ENCODE peak calls at places on chromosomes 5 and 9, in five cellular contexts. H, W, G, T and V are unnamed samples.

GRCh38 chr9:80233102-80233843 is 661.5 kb downstream of the TLE4 start:
- DNase-seq in H (no peak), W (no peak), G (no peak), T (no peak), V (no peak)

GRCh38 chr5:107367919-107368318 is 302.8 kb downstream of the EFNA5 start:
- DNase-seq in H (no peak), W (no peak), G (no peak), T (no peak), V (no peak)

GRCh38 chr5:606061-606460 is 6.1 kb upstream of the CEP72 start:
- DNase-seq in H (no peak), W (peak), G (peak), T (no peak), V (no peak)

GRCh38 chr9:36976371-36977030 is 57.6 kb downstream of the PAX5 start:
- DNase-seq in H (peak), W (no peak), G (no peak), T (no peak), V (no peak)

GRCh38 chr9:130651752-130652151 is 12.6 kb upstream of the PRDM12 start:
- DNase-seq in H (no peak), W (no peak), G (no peak), T (no peak), V (no peak)

GRCh38 chr5:2352101-2352861 is 399.2 kb downstream of the IRX2 start:
- DNase-seq in H (no peak), W (no peak), G (no peak), T (no peak), V (no peak)

GRCh38 chr9:92647671-92648446 is 22.1 kb downstream of the IPPK start:
- DNase-seq in H (no peak), W (peak), G (no peak), T (no peak), V (no peak)

GRCh38 chr5:187617-188451 is 3.5 kb upstream of the LRRC14B start:
- DNase-seq in H (no peak), W (peak), G (no peak), T (no peak), V (no peak)

GRCh38 chr9:7144265-7145046 is 386.7 kb downstream of the KDM4C start:
- DNase-seq in H (peak), W (no peak), G (no peak), T (no peak), V (no peak)

GRCh38 chr9:119092125-119092524 is 277.1 kb downstream of the BRINP1 start:
- DNase-seq in H (no peak), W (no peak), G (no peak), T (no peak), V (no peak)

GRCh38 chr9:22039258-22039657 is 30.2 kb upstream of the CDKN2B start:
- DNase-seq in H (peak), W (no peak), G (no peak), T (no peak), V (no peak)

GRCh38 chr5:74640450-74641013 is at the start of gene ENC1:
- DNase-seq in H (peak), W (peak), G (peak), T (peak), V (peak)

GRCh38 chr5:3828761-3829160 is 233.1 kb downstream of the IRX1 start:
- DNase-seq in H (no peak), W (no peak), G (no peak), T (no peak), V (no peak)

GRCh38 chr5:55634204-55634785 is 77.8 kb downstream of the SLC38A9 start:
- DNase-seq in H (no peak), W (no peak), G (no peak), T (peak), V (no peak)

GRCh38 chr9:105646879-105647594 is 15.2 kb upstream of the TAL2 start:
- DNase-seq in H (no peak), W (no peak), G (no peak), T (no peak), V (no peak)

GRCh38 chr9:96513622-96514021 is 63.7 kb downstream of the HABP4 start:
- DNase-seq in H (no peak), W (no peak), G (no peak), T (no peak), V (no peak)

GRCh38 chr5:158711927-158712529 is 387.7 kb downstream of the EBF1 start:
- DNase-seq in H (no peak), W (no peak), G (no peak), T (no peak), V (no peak)

GRCh38 chr5:113125371-113125770 is 148.8 kb downstream of the DCP2 start:
- DNase-seq in H (no peak), W (no peak), G (no peak), T (no peak), V (no peak)

GRCh38 chr5:114362197-114362976 is 517 bp downstream of the KCNN2 start:
- DNase-seq in H (no peak), W (no peak), G (peak), T (no peak), V (no peak)

GRCh38 chr9:130843049-130843908 is 8.2 kb downstream of the ABL1 start:
- DNase-seq in H (no peak), W (no peak), G (no peak), T (no peak), V (no peak)

GRCh38 chr9:134403682-134404301 is 77.5 kb downstream of the RXRA start:
- DNase-seq in H (no peak), W (peak), G (peak), T (peak), V (no peak)

GRCh38 chr5:116574682-116575634 is at the start of gene SEMA6A:
- DNase-seq in H (peak), W (peak), G (peak), T (peak), V (peak)

GRCh38 chr9:72494051-72494450 is 27.4 kb upstream of the TMC1 start:
- DNase-seq in H (no peak), W (no peak), G (no peak), T (no peak), V (no peak)

GRCh38 chr5:133618141-133618540 is 5.8 kb upstream of the FSTL4 start:
- DNase-seq in H (no peak), W (no peak), G (no peak), T (no peak), V (no peak)

GRCh38 chr9:129183495-129184308 is 5.6 kb upstream of the IER5L start:
- DNase-seq in H (no peak), W (no peak), G (peak), T (no peak), V (no peak)

GRCh38 chr5:115788440-115788839 is 28.0 kb downstream of the CDO1 start:
- DNase-seq in H (no peak), W (no peak), G (no peak), T (no peak), V (no peak)

GRCh38 chr5:173395257-173395932 is 67.2 kb upstream of the STC2 start:
- DNase-seq in H (peak), W (no peak), G (no peak), T (no peak), V (no peak)
- TF ChIP-seq CTCF in H (peak), W (no peak), G (no peak), T (no peak), V (no peak)

DNA sequence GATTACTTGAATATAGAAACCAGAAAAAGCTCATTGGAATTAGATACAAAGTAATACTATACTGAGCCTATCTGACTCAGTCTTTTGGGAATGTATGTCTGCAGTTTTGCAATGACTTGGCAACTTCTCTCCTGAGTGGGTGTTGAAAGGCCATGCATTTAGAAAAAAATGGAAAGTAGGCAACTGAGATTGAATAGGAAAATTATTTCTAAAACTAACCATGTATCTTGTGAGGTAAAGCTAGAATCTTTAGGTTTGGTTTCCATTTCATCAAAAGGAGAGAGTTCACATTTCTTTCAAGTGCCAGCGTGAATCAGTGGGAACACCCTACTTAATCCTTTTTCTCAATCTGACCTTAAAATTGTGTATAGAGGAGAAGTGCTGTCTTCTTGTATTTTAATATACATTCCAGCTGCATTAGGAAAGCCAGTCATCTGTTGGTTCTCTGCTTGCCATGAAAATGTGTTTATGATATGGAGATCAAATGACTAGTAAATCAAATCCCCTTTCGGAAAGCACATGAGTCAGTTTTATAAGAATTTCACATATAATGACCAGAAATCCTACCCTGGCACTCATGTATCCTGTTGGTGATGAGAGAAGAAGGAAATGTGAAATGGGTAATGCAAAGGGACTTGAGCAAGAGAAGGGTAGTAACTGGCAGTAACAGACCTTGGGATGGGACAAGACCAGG is 30.4 kb downstream of the NFX1 start:
- DNase-seq in H (peak), W (no peak), G (no peak), T (peak), V (no peak)
- H3K4me3 ChIP-seq in H (peak), W (no peak), G (no peak), T (no peak), V (no peak)

DNA sequence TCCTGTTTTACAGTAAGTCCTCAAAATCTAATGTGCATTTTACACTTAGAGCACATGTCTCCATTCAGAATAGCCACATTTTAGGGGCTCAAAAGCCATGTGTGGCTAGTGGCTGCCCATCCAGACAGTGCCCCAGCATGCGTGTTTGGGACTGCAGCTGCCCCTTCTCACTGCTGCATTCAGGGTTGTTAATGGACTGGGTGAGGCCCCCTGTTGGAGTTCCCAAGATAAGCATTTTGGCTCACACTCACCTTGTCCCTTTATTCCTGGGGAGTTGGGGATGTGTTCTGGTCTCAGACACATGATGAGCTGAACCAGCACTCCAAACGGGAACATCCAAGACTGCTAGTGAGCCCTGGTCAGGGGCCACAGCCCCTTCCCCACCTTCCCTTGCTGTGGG is 22.2 kb upstream of the ZNF366 start:
- DNase-seq in H (no peak), W (no peak), G (no peak), T (no peak), V (no peak)
- TF ChIP-seq CTCF in H (no peak), W (no peak), G (no peak), T (no peak), V (no peak)

GRCh38 chr5:77637170-77638074 is 1.1 kb downstream of the OTP start:
- DNase-seq in H (no peak), W (no peak), G (no peak), T (no peak), V (no peak)

GRCh38 chr5:77638763-77639451 is 394 bp upstream of the OTP start:
- DNase-seq in H (no peak), W (no peak), G (no peak), T (no peak), V (no peak)

GRCh38 chr5:77639624-77640023 is 1.1 kb upstream of the OTP start:
- DNase-seq in H (no peak), W (no peak), G (no peak), T (no peak), V (no peak)

GRCh38 chr5:77636423-77637169 is 1.9 kb downstream of the OTP start:
- DNase-seq in H (no peak), W (no peak), G (no peak), T (no peak), V (no peak)

DNA sequence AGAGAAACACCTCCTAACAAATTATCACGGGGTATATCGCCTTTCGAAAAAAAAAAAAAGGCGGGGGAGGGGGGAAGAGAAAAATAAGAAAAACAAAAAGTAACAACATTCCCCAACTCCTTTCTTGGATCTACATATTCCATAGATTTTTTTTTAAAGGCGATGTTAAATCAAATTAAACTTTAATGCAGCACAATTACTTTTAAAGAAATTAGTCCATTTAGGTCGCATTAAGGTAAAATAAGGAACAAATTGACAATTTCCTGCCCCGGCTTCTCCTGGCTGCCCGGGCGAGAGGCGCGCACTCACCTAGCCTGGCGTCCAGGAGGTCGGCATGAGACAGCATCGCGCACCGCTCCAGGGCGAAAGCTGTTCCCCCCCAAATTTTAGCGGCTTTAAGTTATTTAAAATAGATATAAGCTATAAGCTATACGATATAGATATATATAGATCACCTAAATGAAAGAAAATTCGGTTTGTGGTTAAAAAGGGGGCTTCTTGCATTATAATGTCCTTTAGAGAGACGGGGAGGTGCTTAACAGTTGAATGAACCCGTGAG is at the start of gene OTP:
- DNase-seq in H (no peak), W (no peak), G (no peak), T (no peak), V (no peak)
- H3K4me3 ChIP-seq in H (no peak), W (peak), G (no peak), T (no peak), V (no peak)

GRCh38 chr5:135462304-135462703 is 10.2 kb upstream of the TIFAB start:
- DNase-seq in H (peak), W (peak), G (peak), T (peak), V (peak)
- TF ChIP-seq CTCF in H (peak), W (peak), G (no peak), T (peak), V (peak)

DNA sequence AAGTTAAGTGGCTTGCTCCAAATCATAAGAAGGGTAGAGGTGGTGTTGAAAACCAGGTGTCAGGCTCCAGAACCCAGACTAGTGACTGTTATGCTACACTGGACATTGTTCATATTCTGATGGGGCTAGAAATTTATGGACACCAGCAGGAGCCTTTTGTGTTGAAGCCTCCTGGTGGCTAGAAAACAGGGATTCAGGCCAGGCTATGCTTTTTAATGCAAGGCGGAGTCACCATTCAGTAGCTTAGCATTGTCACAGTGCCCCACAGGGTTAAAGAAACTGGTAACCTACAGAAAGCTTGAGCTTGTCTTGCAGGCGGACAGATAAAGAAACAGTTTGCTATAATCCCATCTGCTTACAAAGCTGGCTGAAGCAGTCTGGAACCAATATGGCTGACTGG is 23.0 kb upstream of the GOLM1 start:
- DNase-seq in H (no peak), W (no peak), G (no peak), T (no peak), V (no peak)
- H3K4me3 ChIP-seq in H (no peak), W (no peak), G (no peak), T (no peak), V (no peak)

GRCh38 chr9:4926239-4926638 is 58.8 kb upstream of the JAK2 start:
- DNase-seq in H (no peak), W (no peak), G (no peak), T (no peak), V (no peak)

GRCh38 chr9:4922101-4922500 is 63.0 kb upstream of the JAK2 start:
- DNase-seq in H (peak), W (no peak), G (no peak), T (no peak), V (no peak)

GRCh38 chr9:4922730-4923129 is 62.3 kb upstream of the JAK2 start:
- DNase-seq in H (no peak), W (no peak), G (no peak), T (no peak), V (no peak)

GRCh38 chr9:4923141-4923540 is 61.9 kb upstream of the JAK2 start:
- DNase-seq in H (no peak), W (no peak), G (no peak), T (no peak), V (no peak)

GRCh38 chr9:4923580-4924544 is 61.2 kb upstream of the JAK2 start:
- DNase-seq in H (peak), W (no peak), G (no peak), T (no peak), V (no peak)
- TF ChIP-seq CTCF in H (peak), W (no peak), G (no peak), T (peak), V (peak)

DNA sequence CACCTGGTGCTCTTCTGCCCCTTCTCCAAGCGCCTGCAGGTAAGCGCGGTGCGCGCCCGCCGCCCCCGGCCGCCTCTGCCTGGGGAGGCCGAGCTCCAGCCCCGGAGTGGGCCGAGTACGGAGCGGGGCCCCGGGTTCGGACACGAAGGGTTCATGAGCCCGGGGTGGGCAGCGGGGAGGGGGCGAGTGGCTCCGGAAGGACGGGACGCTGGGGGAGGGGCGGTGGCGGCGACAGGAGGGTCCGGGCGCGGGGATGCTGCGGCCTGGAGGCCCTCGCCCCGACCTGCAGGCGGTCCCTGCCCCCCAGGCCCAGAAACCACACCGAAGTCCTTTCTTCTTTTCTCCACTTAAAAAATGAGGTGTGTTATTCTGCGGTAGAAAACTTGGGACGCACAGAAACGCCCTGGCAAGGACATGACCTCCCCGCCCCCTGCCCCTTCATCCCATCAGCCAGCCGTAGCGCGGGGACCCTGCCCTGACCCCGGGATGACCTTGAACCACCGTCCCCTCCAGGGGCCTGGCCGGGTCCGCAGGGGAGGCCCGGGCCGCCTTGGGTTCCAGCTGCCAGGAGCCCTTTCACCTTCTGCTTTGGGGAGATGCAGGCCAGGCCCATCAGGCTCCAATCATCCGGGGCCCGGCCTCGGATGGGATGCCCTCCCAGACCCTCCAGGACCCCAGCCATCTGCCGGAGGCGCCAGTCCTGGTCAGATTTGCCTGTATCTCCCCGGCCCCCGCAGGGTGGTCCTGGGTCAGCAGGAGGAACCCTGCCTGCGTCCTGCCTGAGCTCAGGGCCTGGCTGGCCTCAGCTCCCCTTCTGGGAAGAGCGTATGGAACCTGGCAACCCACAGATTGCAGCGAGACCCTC is 550 bp downstream of the DIPK1B start:
- DNase-seq in H (no peak), W (no peak), G (no peak), T (no peak), V (no peak)
- H3K4me3 ChIP-seq in H (peak), W (peak), G (peak), T (peak), V (no peak)

GRCh38 chr9:127450831-127451680 is at the start of the genes LRSAM1 and RPL12:
- DNase-seq in H (peak), W (peak), G (peak), T (peak), V (peak)

GRCh38 chr9:127449332-127449966 is 1.8 kb downstream of the RPL12 start:
- DNase-seq in H (no peak), W (no peak), G (peak), T (no peak), V (no peak)

GRCh38 chr9:127451681-127452480 is 571 bp downstream of the LRSAM1 start:
- DNase-seq in H (peak), W (peak), G (peak), T (no peak), V (no peak)

GRCh38 chr9:127448112-127448805 is 2.9 kb downstream of the RPL12 start:
- DNase-seq in H (no peak), W (no peak), G (peak), T (no peak), V (no peak)

GRCh38 chr9:127450170-127450830 is 906 bp downstream of the RPL12 start:
- DNase-seq in H (no peak), W (no peak), G (no peak), T (no peak), V (no peak)
- TF ChIP-seq CTCF in H (no peak), W (no peak), G (no peak), T (no peak), V (no peak)